ENCODE peak calls at places on chromosomes 16 and 17, in six cellular contexts. B is ovary, F is BE2C, L is skeletal muscle cell, Y is left cardiac atrium, A is prostate gland. P is an unnamed sample.

GRCh38 chr16:3171181-3171854 is 16.7 kb upstream of the OR1F1 start:
- DNase-seq in B (no peak), F (peak), L (no peak), Y (no peak), A (no peak), P (peak)

GRCh38 chr16:65012357-65012756 is 109.5 kb downstream of the CDH11 start:
- DNase-seq in B (no peak), F (no peak), L (peak), Y (no peak), A (no peak), P (no peak)

GRCh38 chr16:72012607-72013006 is 4.1 kb downstream of the DHODH start:
- DNase-seq in B (no peak), F (no peak), L (no peak), Y (no peak), A (no peak), P (no peak)

GRCh38 chr17:58487589-58488427 is at the start of gene HSF5:
- DNase-seq in B (no peak), F (no peak), L (no peak), Y (peak), A (no peak), P (no peak)

GRCh38 chr17:32552280-32552679 is 65.5 kb downstream of the CDK5R1 start:
- DNase-seq in B (no peak), F (no peak), L (no peak), Y (no peak), A (no peak), P (no peak)

GRCh38 chr16:86029131-86029741 is 130.3 kb downstream of the IRF8 start:
- DNase-seq in B (no peak), F (peak), L (no peak), Y (peak), A (no peak), P (no peak)

GRCh38 chr17:28711723-28712036 is at the start of gene PROCA1:
- DNase-seq in B (no peak), F (no peak), L (no peak), Y (no peak), A (no peak), P (no peak)

GRCh38 chr17:61393904-61394629 is 5.6 kb upstream of the TBX2 start:
- DNase-seq in B (no peak), F (peak), L (no peak), Y (no peak), A (no peak), P (no peak)

GRCh38 chr17:76405967-76406647 is 21.7 kb downstream of the SPHK1 start:
- DNase-seq in B (peak), F (peak), L (no peak), Y (peak), A (no peak), P (peak)

GRCh38 chr17:31462261-31462660 is 70.8 kb downstream of the RAB11FIP4 start:
- DNase-seq in B (no peak), F (no peak), L (no peak), Y (no peak), A (no peak), P (no peak)

P was measured in RPMI8226.